ENCODE peak calls at places on chromosome 13, in six cellular contexts. N is GM23248, Y is HCT116, W is MM.1S, C is neural progenitor cell, J is SK-N-SH. B is an unnamed sample.

GRCh38 chr13:31334547-31334946 is 134.8 kb downstream of the B3GLCT start:
- DNase-seq in C (no peak), N (no peak), W (no peak), J (no peak), Y (no peak), B (no peak)

GRCh38 chr13:113848020-113848419 is 15.9 kb downstream of the GAS6 start:
- DNase-seq in C (no peak), J (no peak), W (no peak), N (no peak), Y (no peak), B (no peak)

GRCh38 chr13:93872376-93872775 is 607.1 kb downstream of the DCT start:
- DNase-seq in Y (no peak), N (no peak), W (no peak), C (no peak), J (no peak), B (no peak)

GRCh38 chr13:66069570-66069969 is 1160.6 kb downstream of the PCDH9 start:
- DNase-seq in N (no peak), C (no peak), J (no peak), Y (no peak), W (no peak), B (no peak)

GRCh38 chr13:72255908-72256307 is 388.9 kb upstream of the DACH1 start:
- DNase-seq in N (no peak), C (peak), Y (peak), W (peak), J (peak), B (peak)

GRCh38 chr13:73665279-73665678 is 468.9 kb downstream of the KLF12 start:
- DNase-seq in W (no peak), J (no peak), Y (no peak), N (no peak), C (no peak), B (no peak)

GRCh38 chr13:74889321-74889720 is 592.6 kb downstream of the TBC1D4 start:
- DNase-seq in N (no peak), J (no peak), W (no peak), C (no peak), Y (no peak), B (peak)

GRCh38 chr13:44449999-44450821 is 76.6 kb downstream of the SERP2 start:
- DNase-seq in N (no peak), J (no peak), C (no peak), Y (no peak), W (no peak), B (peak)

GRCh38 chr13:112742583-112742982 is 52.7 kb downstream of the ATP11A start:
- DNase-seq in N (no peak), Y (no peak), W (no peak), J (no peak), C (no peak), B (no peak)

GRCh38 chr13:106173346-106173745 is 362.1 kb downstream of the EFNB2 start:
- DNase-seq in J (no peak), C (no peak), W (no peak), N (no peak), Y (no peak), B (no peak)

GRCh38 chr13:30576528-30576927 is 41.2 kb upstream of the USPL1 start:
- DNase-seq in C (no peak), N (no peak), Y (no peak), J (no peak), W (no peak), B (peak)

GRCh38 chr13:113466321-113466836 is 13.1 kb upstream of the ADPRHL1 start:
- DNase-seq in W (no peak), N (no peak), C (no peak), J (no peak), Y (no peak), B (no peak)

GRCh38 chr13:109309625-109310363 is 476.6 kb downstream of the IRS2 start:
- DNase-seq in N (no peak), J (no peak), W (no peak), Y (no peak), C (no peak), B (no peak)

GRCh38 chr13:94703721-94704314 is 8.5 kb downstream of the SOX21 start:
- DNase-seq in J (peak), C (peak), W (no peak), N (no peak), Y (no peak), B (no peak)

GRCh38 chr13:95411641-95412040 is 110.4 kb upstream of the ABCC4 start:
- DNase-seq in W (no peak), C (no peak), J (no peak), Y (no peak), N (peak), B (no peak)

GRCh38 chr13:107590556-107590955 is 624.8 kb downstream of the LIG4 start:
- DNase-seq in J (no peak), N (no peak), Y (no peak), C (no peak), W (no peak), B (no peak)

GRCh38 chr13:109938255-109938936 is 152.0 kb upstream of the IRS2 start:
- DNase-seq in W (no peak), C (no peak), Y (no peak), J (no peak), N (peak), B (peak)

GRCh38 chr13:59680429-59681024 is 483.2 kb downstream of the DIAPH3 start:
- DNase-seq in J (no peak), Y (peak), N (peak), C (peak), W (peak), B (peak)

GRCh38 chr13:28569886-28570285 is 75.0 kb upstream of the FLT1 start:
- DNase-seq in Y (no peak), W (no peak), N (no peak), J (no peak), C (no peak), B (no peak)

GRCh38 chr13:75635621-75636338 is at the start of gene LMO7:
- DNase-seq in Y (no peak), C (peak), J (peak), N (peak), W (peak), B (peak)

GRCh38 chr13:74227476-74228158 is 93.4 kb upstream of the KLF12 start:
- DNase-seq in N (no peak), W (no peak), Y (no peak), C (no peak), J (no peak), B (no peak)

GRCh38 chr13:93289047-93289446 is 62.4 kb downstream of the GPC6 start:
- DNase-seq in W (no peak), Y (no peak), J (no peak), C (no peak), N (peak), B (no peak)

GRCh38 chr13:51839711-51840110 is 5.3 kb downstream of the TMEM272 start:
- DNase-seq in W (no peak), Y (no peak), J (no peak), C (no peak), N (no peak), B (no peak)

GRCh38 chr13:64758520-64758919 is 2471.6 kb downstream of the PCDH9 start:
- DNase-seq in N (peak), W (no peak), Y (no peak), C (peak), J (no peak), B (no peak)

GRCh38 chr13:52195052-52195837 is 35.8 kb upstream of the NEK3 start:
- DNase-seq in N (peak), C (peak), Y (no peak), J (peak), W (peak), B (peak)

GRCh38 chr13:70835349-70835748 is 727.1 kb upstream of the KLHL1 start:
- DNase-seq in J (peak), C (no peak), N (no peak), Y (no peak), W (no peak), B (no peak)

GRCh38 chr13:76991432-76991795 is 467 bp upstream of the CLN5 start:
- DNase-seq in N (peak), J (no peak), W (no peak), Y (no peak), C (peak), B (peak)

GRCh38 chr13:27526516-27526915 is 76.2 kb upstream of the MTIF3 start:
- DNase-seq in C (no peak), J (no peak), N (no peak), W (no peak), Y (no peak), B (no peak)

GRCh38 chr13:42137856-42138537 is 89.5 kb downstream of the DGKH start:
- DNase-seq in W (no peak), N (peak), J (no peak), Y (no peak), C (no peak), B (no peak)

GRCh38 chr13:94617389-94618000 is 15.8 kb downstream of the GPR180 start:
- DNase-seq in N (peak), J (peak), Y (no peak), W (peak), C (no peak), B (peak)

GRCh38 chr13:73722120-73722519 is 412.1 kb downstream of the KLF12 start:
- DNase-seq in N (peak), W (no peak), C (no peak), J (peak), Y (peak), B (peak)

GRCh38 chr13:99979453-99980200 is 2.0 kb upstream of the ZIC2 start:
- DNase-seq in Y (no peak), J (peak), W (no peak), C (peak), N (peak), B (peak)
- H3K9ac ChIP-seq in Y (peak), J (no peak), W (peak), C (peak), N (no peak), B (no peak)

GRCh38 chr13:78100481-78100880 is 181.8 kb upstream of the EDNRB start:
- DNase-seq in N (peak), J (no peak), W (no peak), C (no peak), Y (no peak), B (no peak)

GRCh38 chr13:78098249-78098648 is 179.6 kb upstream of the EDNRB start:
- DNase-seq in C (no peak), J (no peak), W (no peak), N (no peak), Y (no peak), B (no peak)

GRCh38 chr13:78102121-78102677 is 183.6 kb upstream of the EDNRB start:
- DNase-seq in N (peak), J (no peak), W (peak), C (no peak), Y (no peak), B (peak)
- TF ChIP-seq EZH2phosphoT487 in N (no peak), J (no peak), W (no peak), C (no peak), Y (no peak), B (no peak)

GRCh38 chr13:97295279-97296182 is 73.4 kb downstream of the MBNL2 start:
- DNase-seq in W (no peak), J (no peak), N (peak), Y (no peak), C (no peak), B (peak)
- H3K9ac ChIP-seq in W (no peak), J (peak), N (peak), Y (no peak), C (no peak), B (peak)

GRCh38 chr13:23574421-23574820 is 4.2 kb downstream of the TNFRSF19 start:
- DNase-seq in W (no peak), N (no peak), J (no peak), C (no peak), Y (no peak), B (no peak)

GRCh38 chr13:23570931-23571330 is 719 bp downstream of the TNFRSF19 start:
- DNase-seq in J (no peak), C (no peak), W (no peak), Y (no peak), N (peak), B (peak)

GRCh38 chr13:23572836-23573235 is 2.6 kb downstream of the TNFRSF19 start:
- DNase-seq in W (no peak), Y (no peak), N (no peak), C (no peak), J (no peak), B (no peak)

GRCh38 chr13:23567792-23568480 is 2.3 kb upstream of the TNFRSF19 start:
- DNase-seq in Y (no peak), W (no peak), J (no peak), C (peak), N (no peak), B (peak)

GRCh38 chr13:23570099-23570926 is at the start of gene TNFRSF19:
- DNase-seq in J (peak), N (peak), W (no peak), C (peak), Y (no peak), B (peak)
- TF ChIP-seq EZH2phosphoT487 in J (no peak), N (no peak), W (no peak), C (no peak), Y (no peak), B (no peak)

DNA sequence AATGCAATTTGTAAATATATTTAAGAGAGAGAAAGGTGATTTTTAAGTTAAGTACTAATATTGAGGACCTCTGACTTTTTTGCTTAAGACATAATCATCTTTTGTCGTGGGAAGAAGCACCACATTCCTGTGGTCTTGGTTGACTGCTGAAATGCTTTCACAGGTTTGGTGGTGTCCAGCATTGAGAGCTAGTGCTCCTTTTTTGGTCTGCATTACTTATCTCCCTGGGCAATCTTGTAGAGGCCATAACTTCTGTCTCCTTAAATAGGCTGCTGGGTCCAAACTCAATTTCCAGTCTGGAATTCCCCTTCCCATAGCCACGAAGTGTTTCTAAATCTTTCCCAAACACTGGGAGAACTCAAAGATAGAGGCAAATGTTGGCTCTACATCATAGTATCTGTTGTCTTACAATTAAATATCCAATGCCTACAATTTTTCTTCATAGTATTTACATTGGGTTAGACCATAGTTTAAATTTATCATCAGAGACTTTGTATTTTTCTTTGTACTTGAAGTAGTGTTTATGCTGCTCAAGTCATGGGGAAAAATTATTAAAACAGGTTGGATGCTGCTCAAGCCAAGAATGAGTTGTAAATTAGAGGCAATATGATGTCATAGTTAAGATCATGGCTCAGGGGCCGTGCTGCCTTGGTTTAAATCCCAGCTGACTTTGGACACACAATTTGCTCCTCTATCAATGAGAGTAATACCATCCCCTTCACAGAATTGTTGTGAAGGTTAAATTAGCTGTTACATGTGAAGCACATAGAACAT is 105.6 kb downstream of the POSTN start:
- DNase-seq in Y (no peak), W (peak), N (peak), C (no peak), J (no peak), B (no peak)
- H3K9ac ChIP-seq in Y (no peak), W (no peak), N (no peak), C (no peak), J (peak), B (no peak)

GRCh38 chr13:26051231-26052135 is at the start of gene SHISA2:
- DNase-seq in J (peak), Y (no peak), W (peak), N (peak), C (peak), B (peak)
- TF ChIP-seq EZH2phosphoT487 in J (no peak), Y (no peak), W (no peak), N (no peak), C (no peak), B (no peak)

GRCh38 chr13:46797468-46798237 is 692 bp upstream of the ESD start:
- DNase-seq in N (peak), Y (no peak), J (no peak), W (no peak), C (peak), B (no peak)
- H3K9ac ChIP-seq in N (peak), Y (peak), J (peak), W (no peak), C (no peak), B (peak)

GRCh38 chr13:111460548-111461444 is 140.4 kb downstream of the TEX29 start:
- DNase-seq in N (peak), Y (peak), C (peak), J (peak), W (no peak), B (peak)
- TF ChIP-seq EZH2phosphoT487 in N (no peak), Y (no peak), C (no peak), J (no peak), W (no peak), B (no peak)

GRCh38 chr13:49455016-49455398 is 10.9 kb downstream of the SETDB2 start:
- DNase-seq in J (no peak), N (no peak), C (no peak), W (no peak), Y (no peak), B (no peak)
- H3K9ac ChIP-seq in J (no peak), N (peak), C (no peak), W (no peak), Y (no peak), B (no peak)